ENCODE peak calls at places on chromosomes 3 and 15, in nine cellular contexts. One of them, this sample, is unnamed.
A peak's percentile ranks its signal among the peaks of the same experiment; 100 is the strongest.

GRCh38 chr3:67593761-67594234 is 60.6 kb downstream of the SUCLG2 start:
- DNase-seq in PC-9: peak; percentile 8
- DNase-seq in MM.1S: no peak
- DNase-seq in Caco-2: peak; percentile 26
- DNase-seq in CD8-positive, alpha-beta T cell: no peak
- DNase-seq in ovary: no peak
- DNase-seq in cardiac muscle cell: no peak
- DNase-seq in right lobe of liver: no peak
- DNase-seq in OCI-LY7: peak; percentile 18
- DNase-seq in this sample: peak; percentile 10

GRCh38 chr15:68821190-68821897 is 649 bp upstream of the ANP32A start:
- DNase-seq in PC-9: no peak
- DNase-seq in MM.1S: no peak
- DNase-seq in Caco-2: no peak
- DNase-seq in CD8-positive, alpha-beta T cell: no peak
- DNase-seq in ovary: no peak
- DNase-seq in cardiac muscle cell: no peak
- DNase-seq in right lobe of liver: no peak
- DNase-seq in OCI-LY7: peak; percentile 46
- DNase-seq in this sample: no peak

GRCh38 chr3:107797586-107797985 is 274.8 kb downstream of the BBX start:
- DNase-seq in PC-9: no peak
- DNase-seq in MM.1S: no peak
- DNase-seq in Caco-2: no peak
- DNase-seq in CD8-positive, alpha-beta T cell: no peak
- DNase-seq in ovary: no peak
- DNase-seq in cardiac muscle cell: no peak
- DNase-seq in right lobe of liver: no peak
- DNase-seq in OCI-LY7: no peak
- DNase-seq in this sample: no peak

GRCh38 chr3:10300087-10300486 is 7.3 kb upstream of the GHRL start:
- DNase-seq in PC-9: no peak
- DNase-seq in MM.1S: no peak
- DNase-seq in Caco-2: no peak
- DNase-seq in CD8-positive, alpha-beta T cell: no peak
- DNase-seq in ovary: no peak
- DNase-seq in cardiac muscle cell: no peak
- DNase-seq in right lobe of liver: no peak
- DNase-seq in OCI-LY7: no peak
- DNase-seq in this sample: no peak

GRCh38 chr15:73856458-73857192 is 16.7 kb upstream of the TBC1D21 start:
- DNase-seq in PC-9: no peak
- DNase-seq in MM.1S: no peak
- DNase-seq in Caco-2: peak; percentile 14
- DNase-seq in CD8-positive, alpha-beta T cell: no peak
- DNase-seq in ovary: no peak
- DNase-seq in cardiac muscle cell: no peak
- DNase-seq in right lobe of liver: no peak
- DNase-seq in OCI-LY7: no peak
- DNase-seq in this sample: no peak

GRCh38 chr3:101200461-101200860 is 119.9 kb downstream of the IMPG2 start:
- DNase-seq in PC-9: no peak
- DNase-seq in MM.1S: no peak
- DNase-seq in Caco-2: no peak
- DNase-seq in CD8-positive, alpha-beta T cell: no peak
- DNase-seq in ovary: no peak
- DNase-seq in cardiac muscle cell: no peak
- DNase-seq in right lobe of liver: no peak
- DNase-seq in OCI-LY7: no peak
- DNase-seq in this sample: no peak

GRCh38 chr3:160224256-160224655 is 966 bp upstream of the C3orf80 start:
- DNase-seq in PC-9: no peak
- DNase-seq in MM.1S: no peak
- DNase-seq in Caco-2: no peak
- DNase-seq in CD8-positive, alpha-beta T cell: no peak
- DNase-seq in ovary: no peak
- DNase-seq in cardiac muscle cell: peak; percentile 23
- DNase-seq in right lobe of liver: no peak
- DNase-seq in OCI-LY7: no peak
- DNase-seq in this sample: no peak

GRCh38 chr3:128054363-128054762 is 2.1 kb downstream of the SEC61A1 start:
- DNase-seq in PC-9: no peak
- DNase-seq in MM.1S: peak; percentile 18
- DNase-seq in Caco-2: no peak
- DNase-seq in CD8-positive, alpha-beta T cell: no peak
- DNase-seq in ovary: no peak
- DNase-seq in cardiac muscle cell: no peak
- DNase-seq in right lobe of liver: no peak
- DNase-seq in OCI-LY7: no peak
- DNase-seq in this sample: no peak

GRCh38 chr15:26628879-26629529 is 143.9 kb downstream of the GABRB3 start:
- DNase-seq in PC-9: peak; percentile 85
- DNase-seq in MM.1S: no peak
- DNase-seq in Caco-2: no peak
- DNase-seq in CD8-positive, alpha-beta T cell: no peak
- DNase-seq in ovary: peak; percentile 75
- DNase-seq in cardiac muscle cell: peak; percentile 67
- DNase-seq in right lobe of liver: peak; percentile 44
- DNase-seq in OCI-LY7: peak; percentile 87
- DNase-seq in this sample: no peak

GRCh38 chr3:127812151-127812550 is 10.2 kb downstream of the MGLL start:
- DNase-seq in PC-9: no peak
- DNase-seq in MM.1S: no peak
- DNase-seq in Caco-2: no peak
- DNase-seq in CD8-positive, alpha-beta T cell: no peak
- DNase-seq in ovary: no peak
- DNase-seq in cardiac muscle cell: no peak
- DNase-seq in right lobe of liver: no peak
- DNase-seq in OCI-LY7: no peak
- DNase-seq in this sample: no peak

GRCh38 chr3:35739964-35740527 is 100.7 kb downstream of the ARPP21 start:
- DNase-seq in PC-9: no peak
- DNase-seq in MM.1S: no peak
- DNase-seq in Caco-2: no peak
- DNase-seq in CD8-positive, alpha-beta T cell: no peak
- DNase-seq in ovary: no peak
- DNase-seq in cardiac muscle cell: no peak
- DNase-seq in right lobe of liver: no peak
- DNase-seq in OCI-LY7: no peak
- DNase-seq in this sample: no peak

GRCh38 chr15:99708563-99708962 is 24.7 kb downstream of the LYSMD4 start:
- DNase-seq in PC-9: peak; percentile 44
- DNase-seq in MM.1S: no peak
- DNase-seq in Caco-2: no peak
- DNase-seq in CD8-positive, alpha-beta T cell: no peak
- DNase-seq in ovary: peak; percentile 70
- DNase-seq in cardiac muscle cell: no peak
- DNase-seq in right lobe of liver: peak; percentile 88
- DNase-seq in OCI-LY7: no peak
- DNase-seq in this sample: no peak

GRCh38 chr15:62792960-62793758 is 249.4 kb upstream of the TPM1 start:
- DNase-seq in PC-9: no peak
- DNase-seq in MM.1S: no peak
- DNase-seq in Caco-2: no peak
- DNase-seq in CD8-positive, alpha-beta T cell: no peak
- DNase-seq in ovary: no peak
- DNase-seq in cardiac muscle cell: no peak
- DNase-seq in right lobe of liver: no peak
- DNase-seq in OCI-LY7: no peak
- DNase-seq in this sample: peak; percentile 10

GRCh38 chr3:185726254-185726967 is 98.4 kb downstream of the IGF2BP2 start:
- DNase-seq in PC-9: no peak
- DNase-seq in MM.1S: peak; percentile 66
- DNase-seq in Caco-2: no peak
- DNase-seq in CD8-positive, alpha-beta T cell: no peak
- DNase-seq in ovary: no peak
- DNase-seq in cardiac muscle cell: no peak
- DNase-seq in right lobe of liver: no peak
- DNase-seq in OCI-LY7: no peak
- DNase-seq in this sample: peak; percentile 57

GRCh38 chr3:65974505-65974904 is 64.2 kb downstream of the MAGI1 start:
- DNase-seq in PC-9: no peak
- DNase-seq in MM.1S: no peak
- DNase-seq in Caco-2: no peak
- DNase-seq in CD8-positive, alpha-beta T cell: no peak
- DNase-seq in ovary: no peak
- DNase-seq in cardiac muscle cell: no peak
- DNase-seq in right lobe of liver: no peak
- DNase-seq in OCI-LY7: no peak
- DNase-seq in this sample: peak; percentile 26

GRCh38 chr15:92521624-92522008 is 127.9 kb downstream of the ST8SIA2 start:
- DNase-seq in PC-9: peak; percentile 66
- DNase-seq in MM.1S: peak; percentile 71
- DNase-seq in Caco-2: peak; percentile 71
- DNase-seq in CD8-positive, alpha-beta T cell: no peak
- DNase-seq in ovary: peak; percentile 81
- DNase-seq in cardiac muscle cell: peak; percentile 83
- DNase-seq in right lobe of liver: peak; percentile 61
- DNase-seq in OCI-LY7: peak; percentile 35
- DNase-seq in this sample: peak; percentile 72

GRCh38 chr15:50330921-50331320 is 24.1 kb downstream of the GABPB1 start:
- DNase-seq in PC-9: no peak
- DNase-seq in MM.1S: no peak
- DNase-seq in Caco-2: no peak
- DNase-seq in CD8-positive, alpha-beta T cell: no peak
- DNase-seq in ovary: no peak
- DNase-seq in cardiac muscle cell: no peak
- DNase-seq in right lobe of liver: no peak
- DNase-seq in OCI-LY7: no peak
- DNase-seq in this sample: peak; percentile 55

GRCh38 chr15:45442497-45443135 is 64.3 kb upstream of the GATM start:
- DNase-seq in PC-9: no peak
- DNase-seq in MM.1S: no peak
- DNase-seq in Caco-2: no peak
- DNase-seq in CD8-positive, alpha-beta T cell: no peak
- DNase-seq in ovary: no peak
- DNase-seq in cardiac muscle cell: no peak
- DNase-seq in right lobe of liver: no peak
- DNase-seq in OCI-LY7: no peak
- DNase-seq in this sample: no peak

DNA sequence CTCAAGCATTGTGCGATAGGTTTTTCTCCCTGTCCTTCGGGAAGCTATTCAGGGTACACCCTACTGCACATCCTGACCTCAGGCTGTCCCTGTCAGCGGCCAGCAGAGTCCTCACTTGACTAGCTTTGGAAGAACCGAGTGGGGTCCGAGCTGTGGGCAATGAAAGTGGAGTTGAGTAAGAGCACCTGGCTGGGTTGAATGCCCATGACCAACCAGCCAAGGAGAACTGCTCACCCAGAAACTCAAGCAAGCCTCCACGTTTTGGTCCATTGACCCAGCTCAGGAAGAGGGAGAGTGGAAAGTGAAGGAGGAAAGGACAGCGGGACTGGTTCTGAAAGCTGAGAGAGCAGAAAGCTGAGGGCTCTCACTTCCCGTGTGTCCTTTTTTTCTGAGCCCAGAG is 36.0 kb upstream of the HDGFL3 start:
- DNase-seq in PC-9: no peak
- DNase-seq in MM.1S: no peak
- DNase-seq in Caco-2: no peak
- DNase-seq in CD8-positive, alpha-beta T cell: no peak
- DNase-seq in ovary: no peak
- DNase-seq in cardiac muscle cell: no peak
- DNase-seq in right lobe of liver: no peak
- DNase-seq in OCI-LY7: no peak
- DNase-seq in this sample: no peak
- H3K4me3 ChIP-seq in PC-9: no peak overlapping the region
- H3K4me3 ChIP-seq in MM.1S: no peak overlapping the region
- H3K4me3 ChIP-seq in Caco-2: no peak overlapping the region
- H3K4me3 ChIP-seq in CD8-positive, alpha-beta T cell: no peak overlapping the region
- H3K4me3 ChIP-seq in ovary: no peak overlapping the region
- H3K4me3 ChIP-seq in cardiac muscle cell: no peak overlapping the region
- H3K4me3 ChIP-seq in right lobe of liver: no peak overlapping the region
- H3K4me3 ChIP-seq in OCI-LY7: no peak overlapping the region
- H3K4me3 ChIP-seq in this sample: no peak overlapping the region

DNA sequence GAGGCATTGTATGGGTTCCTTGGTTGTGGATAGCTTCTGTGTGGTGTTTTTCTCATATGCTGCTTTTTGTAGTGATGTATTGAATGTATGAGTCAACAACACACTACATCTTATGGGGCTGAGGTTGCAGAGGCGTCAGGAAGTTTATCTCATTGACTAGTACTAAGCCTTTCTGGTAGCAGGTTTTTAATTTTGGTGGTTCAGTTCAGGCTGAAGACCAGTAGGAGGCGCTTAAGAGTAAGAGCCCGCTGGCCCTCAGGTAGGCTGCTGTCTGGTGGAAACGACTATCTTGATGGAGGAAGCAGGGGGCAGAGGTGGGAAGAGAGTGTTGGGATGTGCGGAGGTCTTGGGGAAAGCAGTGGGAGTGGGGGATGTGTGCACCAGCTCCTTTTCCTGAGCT is 62.4 kb downstream of the RTP4 start:
- DNase-seq in PC-9: no peak
- DNase-seq in MM.1S: no peak
- DNase-seq in Caco-2: no peak
- DNase-seq in CD8-positive, alpha-beta T cell: no peak
- DNase-seq in ovary: no peak
- DNase-seq in cardiac muscle cell: no peak
- DNase-seq in right lobe of liver: no peak
- DNase-seq in OCI-LY7: no peak
- DNase-seq in this sample: peak; percentile 12
- TF ChIP-seq CTCF in PC-9: no peak
- TF ChIP-seq CTCF in MM.1S: peak; percentile 31
- TF ChIP-seq CTCF in Caco-2: no peak
- TF ChIP-seq CTCF in CD8-positive, alpha-beta T cell: no peak
- TF ChIP-seq CTCF in ovary: no peak
- TF ChIP-seq CTCF in cardiac muscle cell: no peak
- TF ChIP-seq CTCF in right lobe of liver: no peak
- TF ChIP-seq CTCF in OCI-LY7: peak; percentile 63
- TF ChIP-seq CTCF in this sample: peak; percentile 36

GRCh38 chr15:56244811-56245576 is 1.3 kb upstream of the RFX7 start:
- DNase-seq in PC-9: peak; percentile 1
- DNase-seq in MM.1S: no peak
- DNase-seq in Caco-2: peak; percentile 47
- DNase-seq in CD8-positive, alpha-beta T cell: no peak
- DNase-seq in ovary: peak; percentile 30
- DNase-seq in cardiac muscle cell: no peak
- DNase-seq in right lobe of liver: peak; percentile 49
- DNase-seq in OCI-LY7: peak; percentile 67
- DNase-seq in this sample: peak; percentile 78
- H3K4me3 ChIP-seq in PC-9: peak overlapping the region; percentile 70
- H3K4me3 ChIP-seq in MM.1S: peak overlapping the region; percentile 50
- H3K4me3 ChIP-seq in Caco-2: peak overlapping the region; percentile 83
- H3K4me3 ChIP-seq in CD8-positive, alpha-beta T cell: peak overlapping the region; percentile 66
- H3K4me3 ChIP-seq in ovary: peak overlapping the region; percentile 94
- H3K4me3 ChIP-seq in cardiac muscle cell: no peak overlapping the region
- H3K4me3 ChIP-seq in right lobe of liver: peak overlapping the region; percentile 76
- H3K4me3 ChIP-seq in OCI-LY7: peak overlapping the region; percentile 88
- H3K4me3 ChIP-seq in this sample: peak overlapping the region; percentile 73

DNA sequence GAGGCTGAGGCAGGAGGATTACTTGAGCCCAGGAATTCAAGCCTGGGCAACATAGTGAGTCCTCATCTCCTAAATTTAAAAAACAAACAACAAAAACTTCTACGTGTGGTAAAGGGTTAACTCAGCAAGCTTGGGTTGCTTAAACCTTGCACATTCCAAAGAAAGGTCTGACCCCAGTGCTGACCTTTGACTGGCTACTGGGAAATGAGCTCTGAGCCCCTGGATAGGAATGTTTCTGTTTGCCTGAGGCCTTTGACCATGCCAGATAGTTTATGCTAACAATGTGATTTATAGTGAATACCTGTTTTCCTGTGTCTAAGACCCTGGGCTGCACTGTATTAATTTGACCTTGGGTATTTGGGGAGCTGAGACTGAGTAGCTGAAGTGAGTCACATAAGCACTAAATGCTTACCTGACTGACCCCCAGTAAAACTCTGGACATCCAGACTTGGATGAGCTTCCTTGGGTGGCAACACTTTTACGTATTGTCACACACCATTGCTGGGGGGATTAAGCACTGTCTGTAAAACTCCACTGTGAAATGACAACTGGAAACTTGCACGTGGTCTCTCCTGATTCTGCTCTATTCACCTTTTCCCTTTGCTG is 20.7 kb downstream of the TCAIM start:
- DNase-seq in PC-9: no peak
- DNase-seq in MM.1S: no peak
- DNase-seq in Caco-2: peak; percentile 93
- DNase-seq in CD8-positive, alpha-beta T cell: no peak
- DNase-seq in ovary: no peak
- DNase-seq in cardiac muscle cell: no peak
- DNase-seq in right lobe of liver: peak; percentile 42
- DNase-seq in OCI-LY7: no peak
- DNase-seq in this sample: no peak
- TF ChIP-seq CTCF in PC-9: no peak
- TF ChIP-seq CTCF in MM.1S: no peak
- TF ChIP-seq CTCF in Caco-2: no peak
- TF ChIP-seq CTCF in CD8-positive, alpha-beta T cell: no peak
- TF ChIP-seq CTCF in ovary: no peak
- TF ChIP-seq CTCF in cardiac muscle cell: no peak
- TF ChIP-seq CTCF in right lobe of liver: no peak
- TF ChIP-seq CTCF in OCI-LY7: no peak
- TF ChIP-seq CTCF in this sample: no peak